ENCODE peak calls at places on chromosomes 5 and 9, in four cellular contexts. S, W, J and U are unnamed samples.

GRCh38 chr5:115708819-115709477 is 83.1 kb upstream of the TMED7 start:
- DNase-seq in S (peak; percentile 16), W (no peak), J (no peak), U (no peak)

GRCh38 chr5:149667084-149667826 is 62.9 kb upstream of the PPARGC1B start:
- DNase-seq in S (peak; percentile 25), W (peak; percentile 38), J (peak; percentile 65), U (peak; percentile 57)

GRCh38 chr5:174690256-174690655 is 34.1 kb upstream of the MSX2 start:
- DNase-seq in S (no peak), W (no peak), J (no peak), U (no peak)

GRCh38 chr9:134942421-134943119 is 24.9 kb upstream of the FCN1 start:
- DNase-seq in S (no peak), W (no peak), J (no peak), U (no peak)

GRCh38 chr9:111386386-111386785 is 56.4 kb upstream of the OR2K2 start:
- DNase-seq in S (no peak), W (no peak), J (no peak), U (no peak)

GRCh38 chr5:167406503-167406902 is 884.9 kb upstream of the WWC1 start:
- DNase-seq in S (no peak), W (no peak), J (no peak), U (no peak)

GRCh38 chr5:69213513-69214215 is 21.0 kb upstream of the CDK7 start:
- DNase-seq in S (peak; percentile 81), W (no peak), J (peak; percentile 42), U (no peak)

GRCh38 chr9:12813960-12814876 is 39.4 kb downstream of the LURAP1L start:
- DNase-seq in S (peak; percentile 92), W (no peak), J (no peak), U (peak; percentile 35)

GRCh38 chr5:57692582-57693487 is 210.2 kb upstream of the ACTBL2 start:
- DNase-seq in S (peak; percentile 92), W (no peak), J (peak; percentile 71), U (peak; percentile 34)

GRCh38 chr5:76544268-76544926 is 78.8 kb downstream of the F2RL2 start:
- DNase-seq in S (peak; percentile 70), W (peak; percentile 25), J (peak; percentile 40), U (peak; percentile 54)

GRCh38 chr5:83044941-83045340 is 32.3 kb downstream of the TMEM167A start:
- DNase-seq in S (no peak), W (no peak), J (no peak), U (no peak)

GRCh38 chr9:437066-438015 is 222.7 kb downstream of the DOCK8 start:
- DNase-seq in S (no peak), W (no peak), J (no peak), U (no peak)

GRCh38 chr9:137534256-137535119 is 15.7 kb downstream of the PNPLA7 start:
- DNase-seq in S (peak; percentile 81), W (no peak), J (peak; percentile 69), U (peak; percentile 69)

GRCh38 chr9:4980046-4980727 is 4.9 kb upstream of the JAK2 start:
- DNase-seq in S (no peak), W (no peak), J (no peak), U (no peak)

GRCh38 chr9:110650991-110651411 is 17.6 kb upstream of the MUSK start:
- DNase-seq in S (no peak), W (no peak), J (no peak), U (no peak)

GRCh38 chr5:14816374-14816998 is 55.1 kb downstream of the ANKH start:
- DNase-seq in S (no peak), W (no peak), J (no peak), U (no peak)
- TF ChIP-seq TARDBP in S (no peak), W (no peak), J (no peak), U (no peak)

DNA sequence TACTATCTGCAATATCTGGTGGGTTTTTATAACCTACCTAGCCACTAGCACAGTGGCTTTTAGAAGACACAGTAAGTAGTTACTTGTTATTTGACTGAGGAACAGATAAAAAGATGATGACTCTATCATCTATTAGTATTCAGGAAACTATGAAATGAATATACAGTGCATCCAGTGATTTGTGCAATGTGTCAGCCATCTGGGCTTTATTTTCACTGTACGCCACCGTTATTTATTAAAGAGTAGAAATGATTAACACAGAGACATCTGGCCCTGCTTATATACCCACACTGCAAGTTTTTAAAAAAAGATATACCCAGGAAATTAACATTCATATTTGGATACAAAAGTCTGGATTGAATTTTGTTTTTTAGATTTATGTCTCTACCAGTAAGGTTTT is 408.4 kb downstream of the PDE4D start:
- DNase-seq in S (no peak), W (no peak), J (no peak), U (no peak)
- TF ChIP-seq TARDBP in S (no peak), W (no peak), J (no peak), U (no peak)

GRCh38 chr9:115202960-115203751 is 85.2 kb upstream of the TNC start:
- DNase-seq in S (no peak), W (no peak), J (no peak), U (no peak)
- TF ChIP-seq TARDBP in S (no peak), W (no peak), J (no peak), U (no peak)

DNA sequence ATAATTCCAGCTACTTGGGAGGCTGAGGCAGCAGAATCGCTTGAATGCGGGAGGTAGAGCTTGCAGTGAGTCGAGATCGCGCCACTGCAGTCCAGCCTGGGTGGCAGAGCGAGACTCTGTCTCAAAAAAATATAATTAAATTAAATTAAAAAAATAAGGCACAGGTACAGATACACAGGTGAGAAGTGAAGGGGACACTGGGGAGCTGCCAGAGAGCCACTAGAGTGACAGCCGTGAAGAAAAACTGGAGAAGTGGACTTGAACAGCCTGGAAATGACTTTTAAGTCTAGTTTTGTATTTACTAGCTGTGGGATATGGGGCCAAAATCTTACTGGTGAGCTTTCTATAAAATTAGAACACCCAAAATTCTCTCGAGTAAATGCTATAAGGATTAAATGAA is 15.1 kb downstream of the EPB41L4B start:
- DNase-seq in S (no peak), W (no peak), J (no peak), U (no peak)
- TF ChIP-seq TARDBP in S (no peak), W (no peak), J (no peak), U (no peak)

GRCh38 chr9:107566596-107566995 is 77.0 kb upstream of the KLF4 start:
- DNase-seq in S (no peak), W (no peak), J (no peak), U (no peak)

GRCh38 chr9:107569171-107569570 is 79.6 kb upstream of the KLF4 start:
- DNase-seq in S (no peak), W (no peak), J (no peak), U (no peak)
- TF ChIP-seq TARDBP in S (no peak), W (no peak), J (no peak), U (no peak)